ENCODE peak calls at places on chromosomes 1 and 21, in six cellular contexts. One of them, this sample, is unnamed.

GRCh38 chr1:30526652-30527345 is 196.6 kb downstream of the MATN1 start:
- DNase-seq in neural progenitor cell: no peak
- DNase-seq in spleen: peak; percentile 43
- DNase-seq in fibroblast of lung: no peak
- DNase-seq in AG09309: no peak
- DNase-seq in HCT116: no peak
- DNase-seq in this sample: no peak

GRCh38 chr1:84847253-84848247 is 45.5 kb downstream of the LPAR3 start:
- DNase-seq in AG09309: peak; percentile 94
- DNase-seq in HCT116: peak; percentile 62
- DNase-seq in spleen: no peak
- DNase-seq in fibroblast of lung: peak; percentile 97
- DNase-seq in neural progenitor cell: no peak
- DNase-seq in this sample: peak; percentile 98

GRCh38 chr1:22489278-22489677 is 37.6 kb downstream of the ZBTB40 start:
- DNase-seq in spleen: no peak
- DNase-seq in fibroblast of lung: no peak
- DNase-seq in neural progenitor cell: no peak
- DNase-seq in HCT116: no peak
- DNase-seq in AG09309: no peak
- DNase-seq in this sample: no peak

GRCh38 chr1:237677979-237678378 is 212.7 kb downstream of the ZP4 start:
- DNase-seq in spleen: no peak
- DNase-seq in HCT116: no peak
- DNase-seq in neural progenitor cell: no peak
- DNase-seq in AG09309: no peak
- DNase-seq in fibroblast of lung: peak; percentile 78
- DNase-seq in this sample: peak; percentile 25

GRCh38 chr1:171141336-171142051 is 43.6 kb upstream of the FMO2 start:
- DNase-seq in neural progenitor cell: no peak
- DNase-seq in HCT116: no peak
- DNase-seq in fibroblast of lung: peak; percentile 100
- DNase-seq in AG09309: peak; percentile 89
- DNase-seq in spleen: no peak
- DNase-seq in this sample: peak; percentile 99

GRCh38 chr1:65525297-65526048 is 105.0 kb downstream of the LEPR start:
- DNase-seq in neural progenitor cell: peak; percentile 61
- DNase-seq in AG09309: no peak
- DNase-seq in fibroblast of lung: no peak
- DNase-seq in spleen: peak; percentile 72
- DNase-seq in HCT116: no peak
- DNase-seq in this sample: no peak

GRCh38 chr1:17662786-17663185 is 92.3 kb upstream of the ACTL8 start:
- DNase-seq in spleen: no peak
- DNase-seq in fibroblast of lung: no peak
- DNase-seq in AG09309: no peak
- DNase-seq in HCT116: no peak
- DNase-seq in neural progenitor cell: no peak
- DNase-seq in this sample: no peak

GRCh38 chr21:45818904-45819285 is 162.7 kb upstream of the COL6A1 start:
- DNase-seq in fibroblast of lung: peak; percentile 91
- DNase-seq in AG09309: peak; percentile 68
- DNase-seq in spleen: no peak
- DNase-seq in HCT116: no peak
- DNase-seq in neural progenitor cell: no peak
- DNase-seq in this sample: peak; percentile 97

GRCh38 chr1:229408458-229409037 is 25.3 kb downstream of the ACTA1 start:
- DNase-seq in spleen: no peak
- DNase-seq in neural progenitor cell: peak; percentile 38
- DNase-seq in AG09309: no peak
- DNase-seq in fibroblast of lung: no peak
- DNase-seq in HCT116: no peak
- DNase-seq in this sample: no peak

GRCh38 chr21:29586696-29587095 is 288.0 kb downstream of the BACH1 start:
- DNase-seq in AG09309: peak; percentile 24
- DNase-seq in spleen: no peak
- DNase-seq in HCT116: no peak
- DNase-seq in fibroblast of lung: no peak
- DNase-seq in neural progenitor cell: no peak
- DNase-seq in this sample: no peak

GRCh38 chr1:184915463-184916080 is 58.7 kb downstream of the NIBAN1 start:
- DNase-seq in spleen: no peak
- DNase-seq in HCT116: no peak
- DNase-seq in fibroblast of lung: no peak
- DNase-seq in AG09309: no peak
- DNase-seq in neural progenitor cell: no peak
- DNase-seq in this sample: no peak

GRCh38 chr1:192740214-192740613 is 68.6 kb upstream of the RGS2 start:
- DNase-seq in spleen: no peak
- DNase-seq in neural progenitor cell: no peak
- DNase-seq in fibroblast of lung: no peak
- DNase-seq in HCT116: no peak
- DNase-seq in AG09309: no peak
- DNase-seq in this sample: no peak

GRCh38 chr1:61639218-61639617 is 85.7 kb downstream of the TM2D1 start:
- DNase-seq in fibroblast of lung: no peak
- DNase-seq in AG09309: no peak
- DNase-seq in neural progenitor cell: no peak
- DNase-seq in spleen: no peak
- DNase-seq in HCT116: no peak
- DNase-seq in this sample: peak; percentile 44

GRCh38 chr1:15785683-15786082 is 21.8 kb downstream of the UQCRHL start:
- DNase-seq in fibroblast of lung: no peak
- DNase-seq in AG09309: no peak
- DNase-seq in spleen: no peak
- DNase-seq in HCT116: no peak
- DNase-seq in neural progenitor cell: no peak
- DNase-seq in this sample: no peak

GRCh38 chr1:56541408-56541807 is 38.0 kb downstream of the PLPP3 start:
- DNase-seq in HCT116: no peak
- DNase-seq in fibroblast of lung: no peak
- DNase-seq in spleen: no peak
- DNase-seq in AG09309: no peak
- DNase-seq in neural progenitor cell: no peak
- DNase-seq in this sample: no peak

GRCh38 chr1:94209425-94209824 is 28.0 kb downstream of the ARHGAP29 start:
- DNase-seq in AG09309: peak; percentile 55
- DNase-seq in neural progenitor cell: no peak
- DNase-seq in fibroblast of lung: peak; percentile 53
- DNase-seq in spleen: no peak
- DNase-seq in HCT116: no peak
- DNase-seq in this sample: peak; percentile 73

GRCh38 chr1:62288224-62288623 is 31.0 kb downstream of the KANK4 start:
- DNase-seq in neural progenitor cell: peak; percentile 49
- DNase-seq in HCT116: no peak
- DNase-seq in spleen: peak; percentile 1
- DNase-seq in AG09309: no peak
- DNase-seq in fibroblast of lung: no peak
- DNase-seq in this sample: no peak

GRCh38 chr1:180849031-180849775 is 63.5 kb upstream of the KIAA1614 start:
- DNase-seq in spleen: no peak
- DNase-seq in neural progenitor cell: no peak
- DNase-seq in AG09309: no peak
- DNase-seq in HCT116: no peak
- DNase-seq in fibroblast of lung: no peak
- DNase-seq in this sample: no peak

GRCh38 chr1:161260346-161260745 is 1.8 kb downstream of the PCP4L1 start:
- DNase-seq in spleen: no peak
- DNase-seq in HCT116: no peak
- DNase-seq in fibroblast of lung: no peak
- DNase-seq in AG09309: no peak
- DNase-seq in neural progenitor cell: no peak
- DNase-seq in this sample: peak; percentile 8

GRCh38 chr1:192327997-192328396 is 11.2 kb downstream of the RGS21 start:
- DNase-seq in fibroblast of lung: no peak
- DNase-seq in HCT116: no peak
- DNase-seq in AG09309: no peak
- DNase-seq in spleen: no peak
- DNase-seq in neural progenitor cell: no peak
- DNase-seq in this sample: no peak

GRCh38 chr1:119779869-119780356 is 11.2 kb upstream of the HMGCS2 start:
- DNase-seq in spleen: no peak
- DNase-seq in HCT116: no peak
- DNase-seq in fibroblast of lung: peak; percentile 87
- DNase-seq in AG09309: no peak
- DNase-seq in neural progenitor cell: no peak
- DNase-seq in this sample: peak; percentile 67

GRCh38 chr1:205812271-205812877 is 624 bp downstream of the SLC41A1 start:
- DNase-seq in fibroblast of lung: peak; percentile 22
- DNase-seq in spleen: no peak
- DNase-seq in neural progenitor cell: peak; percentile 74
- DNase-seq in AG09309: no peak
- DNase-seq in HCT116: no peak
- DNase-seq in this sample: peak; percentile 14

GRCh38 chr1:223785808-223786207 is 59.9 kb downstream of the TP53BP2 start:
- DNase-seq in spleen: no peak
- DNase-seq in fibroblast of lung: peak; percentile 52
- DNase-seq in AG09309: no peak
- DNase-seq in neural progenitor cell: no peak
- DNase-seq in HCT116: no peak
- DNase-seq in this sample: no peak

GRCh38 chr1:143625886-143626285 is 345.9 kb downstream of the FAM72C start:
- DNase-seq in neural progenitor cell: no peak
- DNase-seq in HCT116: no peak
- DNase-seq in fibroblast of lung: no peak
- DNase-seq in spleen: no peak
- DNase-seq in AG09309: no peak
- DNase-seq in this sample: no peak

GRCh38 chr21:45499201-45499750 is 43.0 kb downstream of the SLC19A1 start:
- DNase-seq in HCT116: no peak
- DNase-seq in spleen: peak; percentile 64
- DNase-seq in neural progenitor cell: no peak
- DNase-seq in fibroblast of lung: no peak
- DNase-seq in AG09309: no peak
- DNase-seq in this sample: no peak

GRCh38 chr1:148166558-148167492 is 14.7 kb upstream of the NBPF11 start:
- DNase-seq in spleen: no peak
- DNase-seq in fibroblast of lung: no peak
- DNase-seq in neural progenitor cell: no peak
- DNase-seq in AG09309: no peak
- DNase-seq in HCT116: no peak
- DNase-seq in this sample: no peak

DNA sequence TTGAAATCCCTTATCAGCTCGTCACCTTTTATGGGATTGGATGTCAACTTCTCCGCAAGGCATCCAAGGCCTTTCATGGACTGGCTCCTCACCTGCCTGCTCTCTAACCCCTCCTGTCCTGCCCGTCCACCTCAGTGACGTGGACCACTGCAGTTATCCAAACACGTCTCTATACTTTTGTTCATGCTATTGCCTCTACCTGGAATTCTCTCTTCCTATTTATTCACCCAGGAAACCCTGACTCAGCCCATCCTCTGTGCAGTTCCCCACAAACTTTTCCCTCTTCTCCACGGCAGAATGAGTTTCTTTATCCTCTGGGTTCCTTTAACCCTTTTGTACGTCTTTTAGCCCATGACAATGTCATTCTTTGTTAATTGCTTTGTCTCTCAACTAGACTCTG is 5.1 kb upstream of the UTP25 start:
- DNase-seq in neural progenitor cell: no peak
- DNase-seq in fibroblast of lung: no peak
- DNase-seq in AG09309: no peak
- DNase-seq in spleen: no peak
- DNase-seq in HCT116: no peak
- DNase-seq in this sample: no peak
- H3K4me3 ChIP-seq in neural progenitor cell: no peak overlapping the region
- H3K4me3 ChIP-seq in fibroblast of lung: no peak overlapping the region
- H3K4me3 ChIP-seq in AG09309: no peak overlapping the region
- H3K4me3 ChIP-seq in spleen: no peak overlapping the region
- H3K4me3 ChIP-seq in HCT116: peak overlapping the region; percentile 35
- H3K4me3 ChIP-seq in this sample: no peak overlapping the region

GRCh38 chr1:48870596-48870995 is 93.9 kb upstream of the BEND5 start:
- DNase-seq in HCT116: no peak
- DNase-seq in neural progenitor cell: peak; percentile 51
- DNase-seq in fibroblast of lung: no peak
- DNase-seq in spleen: no peak
- DNase-seq in AG09309: no peak
- DNase-seq in this sample: peak; percentile 44

GRCh38 chr1:48869116-48869893 is 92.6 kb upstream of the BEND5 start:
- DNase-seq in neural progenitor cell: peak; percentile 15
- DNase-seq in spleen: no peak
- DNase-seq in HCT116: no peak
- DNase-seq in AG09309: peak; percentile 10
- DNase-seq in fibroblast of lung: no peak
- DNase-seq in this sample: peak; percentile 77

GRCh38 chr1:48859429-48859828 is 82.7 kb upstream of the BEND5 start:
- DNase-seq in AG09309: peak; percentile 29
- DNase-seq in neural progenitor cell: no peak
- DNase-seq in fibroblast of lung: peak; percentile 61
- DNase-seq in spleen: no peak
- DNase-seq in HCT116: no peak
- DNase-seq in this sample: peak; percentile 89

DNA sequence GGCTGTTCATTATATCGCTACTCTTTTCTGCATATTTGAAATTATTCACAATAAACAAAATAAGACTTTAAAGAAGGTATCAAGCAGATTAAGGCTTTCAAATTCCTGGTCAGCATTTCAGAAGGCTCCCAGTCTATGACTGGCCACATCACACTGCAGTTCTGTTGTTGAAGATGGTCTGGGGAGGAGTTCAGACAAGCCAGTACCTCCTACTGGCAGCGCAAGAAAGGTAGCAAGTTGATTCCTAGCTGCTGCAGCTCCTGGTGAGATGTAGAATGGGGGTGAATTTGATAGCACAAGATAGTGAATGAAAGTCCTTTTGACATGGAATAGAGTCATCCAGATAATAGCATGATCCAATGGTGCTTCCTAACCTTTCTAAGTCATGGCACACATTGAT is 88.2 kb upstream of the BEND5 start:
- DNase-seq in HCT116: no peak
- DNase-seq in fibroblast of lung: no peak
- DNase-seq in neural progenitor cell: no peak
- DNase-seq in AG09309: no peak
- DNase-seq in spleen: no peak
- DNase-seq in this sample: no peak
- TF ChIP-seq CTCF in HCT116: no peak
- TF ChIP-seq CTCF in fibroblast of lung: no peak
- TF ChIP-seq CTCF in neural progenitor cell: no peak
- TF ChIP-seq CTCF in AG09309: no peak
- TF ChIP-seq CTCF in spleen: no peak
- TF ChIP-seq CTCF in this sample: no peak

DNA sequence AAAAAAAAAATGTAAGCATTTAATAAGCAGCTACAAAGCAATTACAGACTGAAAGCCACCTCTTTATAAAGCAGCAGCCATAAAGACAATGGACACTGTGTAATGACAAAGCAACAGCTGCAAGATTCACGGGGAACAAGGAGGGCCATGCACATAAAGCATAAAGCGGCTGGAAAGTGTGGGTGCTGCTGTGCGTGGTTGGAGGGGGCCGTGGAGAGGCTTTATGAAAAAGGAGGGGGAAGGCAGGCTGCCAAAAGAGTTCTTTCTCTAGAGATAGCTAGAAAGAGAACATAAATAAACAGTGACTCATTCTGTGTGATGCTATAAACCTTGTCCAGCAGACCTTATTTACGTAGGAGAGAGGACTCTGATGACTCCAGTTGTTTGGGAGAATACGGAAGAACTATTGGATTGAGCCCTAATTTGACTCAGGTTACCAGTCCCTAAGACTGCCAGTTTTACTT is 49.3 kb downstream of the ADAMTS1 start:
- DNase-seq in neural progenitor cell: peak; percentile 14
- DNase-seq in AG09309: peak; percentile 89
- DNase-seq in fibroblast of lung: peak; percentile 100
- DNase-seq in spleen: no peak
- DNase-seq in HCT116: no peak
- DNase-seq in this sample: peak; percentile 99
- H3K4me3 ChIP-seq in neural progenitor cell: no peak overlapping the region
- H3K4me3 ChIP-seq in AG09309: no peak overlapping the region
- H3K4me3 ChIP-seq in fibroblast of lung: no peak overlapping the region
- H3K4me3 ChIP-seq in spleen: no peak overlapping the region
- H3K4me3 ChIP-seq in HCT116: no peak overlapping the region
- H3K4me3 ChIP-seq in this sample: no peak overlapping the region

GRCh38 chr1:54273092-54273836 is 73.3 kb downstream of the MRPL37 start:
- DNase-seq in spleen: no peak
- DNase-seq in fibroblast of lung: peak; percentile 96
- DNase-seq in neural progenitor cell: peak; percentile 84
- DNase-seq in AG09309: no peak
- DNase-seq in HCT116: no peak
- DNase-seq in this sample: peak; percentile 94
- TF ChIP-seq CTCF in spleen: no peak
- TF ChIP-seq CTCF in fibroblast of lung: peak; percentile 89
- TF ChIP-seq CTCF in neural progenitor cell: peak; percentile 58
- TF ChIP-seq CTCF in AG09309: peak; percentile 31
- TF ChIP-seq CTCF in HCT116: no peak
- TF ChIP-seq CTCF in this sample: peak; percentile 79